ENCODE peak calls at places on chromosomes 13 and 19, in five cellular contexts. U is H9, A is GM23248, V is IMR-90, G is OCI-LY7. M is an unnamed sample.

GRCh38 chr13:28637714-28638355 is 21.1 kb upstream of the POMP start:
- DNase-seq in U (no peak), A (no peak), V (no peak), G (peak), M (no peak)

GRCh38 chr13:51453959-51454703 is 1.3 kb upstream of the INTS6 start:
- DNase-seq in U (no peak), A (peak), V (peak), G (peak), M (no peak)

GRCh38 chr19:13974073-13974472 is 21.8 kb downstream of the DCAF15 start:
- DNase-seq in U (peak), A (no peak), V (no peak), G (peak), M (no peak)

GRCh38 chr13:107680115-107680514 is 535.2 kb downstream of the LIG4 start:
- DNase-seq in U (no peak), A (peak), V (peak), G (no peak), M (peak)

GRCh38 chr19:12792853-12793289 is 1.6 kb downstream of the JUNB start:
- DNase-seq in U (no peak), A (peak), V (no peak), G (no peak), M (no peak)

GRCh38 chr19:36198116-36198515 is 16.3 kb downstream of the ZNF565 start:
- DNase-seq in U (no peak), A (no peak), V (no peak), G (no peak), M (no peak)

GRCh38 chr19:11279505-11280236 is 16.3 kb upstream of the TSPAN16 start:
- DNase-seq in U (no peak), A (no peak), V (no peak), G (peak), M (peak)

GRCh38 chr13:68993154-68993553 is 1114.5 kb upstream of the ATXN8OS start:
- DNase-seq in U (no peak), A (no peak), V (no peak), G (no peak), M (no peak)

GRCh38 chr19:10486551-10486950 is 16.6 kb downstream of the KEAP1 start:
- DNase-seq in U (no peak), A (no peak), V (no peak), G (no peak), M (no peak)

GRCh38 chr13:62829476-62829875 is 1413.8 kb upstream of the PCDH20 start:
- DNase-seq in U (no peak), A (no peak), V (no peak), G (no peak), M (no peak)

GRCh38 chr13:113553541-113554332 is 30.8 kb upstream of the TFDP1 start:
- DNase-seq in U (no peak), A (no peak), V (no peak), G (no peak), M (no peak)

GRCh38 chr19:58328999-58329398 is 2.2 kb downstream of the ZSCAN22 start:
- DNase-seq in U (peak), A (no peak), V (no peak), G (peak), M (no peak)

GRCh38 chr13:21759503-21759902 is 88.6 kb downstream of the FGF9 start:
- DNase-seq in U (no peak), A (no peak), V (no peak), G (no peak), M (no peak)

GRCh38 chr13:29162638-29163037 is 342.5 kb downstream of the MTUS2 start:
- DNase-seq in U (no peak), A (peak), V (no peak), G (no peak), M (peak)

GRCh38 chr19:2282062-2282861 is at the start of gene PEAK3:
- DNase-seq in U (peak), A (peak), V (peak), G (no peak), M (peak)
- H2AFZ ChIP-seq in U (no peak), A (no peak), V (peak), G (no peak), M (no peak)

DNA sequence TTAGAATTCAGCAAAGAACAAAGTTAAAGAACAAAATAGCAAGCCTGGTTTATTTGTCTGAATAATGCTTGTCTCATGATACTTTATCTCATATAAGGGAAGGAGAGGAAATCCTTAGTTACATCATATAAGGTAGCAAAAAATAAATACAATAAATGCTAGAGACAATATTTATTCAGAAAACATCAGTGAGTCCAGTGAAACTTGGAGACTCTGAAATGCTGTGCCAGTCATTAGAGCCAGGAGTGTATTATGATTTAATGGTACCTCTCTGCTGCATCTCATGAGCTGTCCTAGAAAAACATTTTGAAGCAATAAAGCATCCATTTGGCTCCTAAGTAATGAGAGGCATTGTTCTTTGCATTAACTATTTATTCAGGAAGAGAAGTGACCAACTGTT is 104.9 kb downstream of the DGKH start:
- DNase-seq in U (no peak), A (no peak), V (peak), G (no peak), M (no peak)
- H2AFZ ChIP-seq in U (no peak), A (no peak), V (no peak), G (no peak), M (no peak)

GRCh38 chr13:44241638-44242037 is 132.0 kb upstream of the SERP2 start:
- DNase-seq in U (no peak), A (no peak), V (no peak), G (no peak), M (no peak)

GRCh38 chr13:44243198-44243852 is 130.3 kb upstream of the SERP2 start:
- DNase-seq in U (peak), A (peak), V (peak), G (peak), M (peak)

GRCh38 chr13:44249439-44249838 is 124.2 kb upstream of the SERP2 start:
- DNase-seq in U (no peak), A (peak), V (peak), G (no peak), M (peak)

GRCh38 chr13:44240611-44241010 is 133.0 kb upstream of the SERP2 start:
- DNase-seq in U (no peak), A (no peak), V (no peak), G (no peak), M (no peak)

DNA sequence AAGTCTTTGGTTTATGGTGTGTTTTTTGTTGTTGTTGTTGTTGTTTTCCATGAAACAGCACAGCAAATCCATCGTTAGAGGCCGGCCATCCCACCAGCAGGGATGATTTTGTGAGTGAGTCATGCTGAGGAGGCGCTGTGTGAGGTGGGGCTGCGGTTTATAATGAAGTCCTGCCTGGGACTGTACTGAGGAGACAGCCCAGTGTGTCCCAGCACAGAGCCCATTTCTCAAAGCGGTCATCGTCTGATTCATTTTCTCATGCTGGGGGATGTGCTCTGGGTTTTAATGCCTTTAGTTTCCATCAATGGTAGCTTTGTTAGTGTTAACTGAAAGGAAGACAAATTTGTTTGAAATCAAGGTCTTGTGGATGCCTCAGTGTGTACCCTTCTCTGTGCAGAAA is 129.3 kb upstream of the SERP2 start:
- DNase-seq in U (no peak), A (peak), V (peak), G (no peak), M (peak)
- H2AFZ ChIP-seq in U (no peak), A (peak), V (no peak), G (no peak), M (no peak)

GRCh38 chr19:49150106-49150943 is 4.9 kb downstream of the HRC start:
- DNase-seq in U (peak), A (peak), V (peak), G (peak), M (peak)
- H2AFZ ChIP-seq in U (no peak), A (peak), V (peak), G (peak), M (peak)

DNA sequence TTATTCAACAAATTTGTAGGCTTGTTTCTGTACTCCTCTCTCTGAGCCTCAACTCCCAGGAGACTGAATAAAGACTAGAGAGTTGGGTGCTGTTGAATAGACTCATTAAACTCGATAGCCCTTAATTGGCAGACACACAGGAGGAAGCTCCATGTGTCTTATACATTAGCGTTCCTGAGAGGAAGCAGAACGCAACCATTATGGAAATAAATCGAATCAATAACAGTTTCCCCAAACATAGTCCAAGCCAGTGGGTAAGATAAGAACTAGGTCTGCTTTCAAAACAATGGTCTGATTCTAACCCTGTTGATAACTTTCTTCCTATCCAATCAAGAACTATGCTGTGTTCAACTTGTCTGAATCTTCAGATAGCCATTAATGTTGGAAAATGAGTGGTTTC is 118.1 kb upstream of the FNDC3A start:
- DNase-seq in U (no peak), A (no peak), V (no peak), G (no peak), M (no peak)
- H2AFZ ChIP-seq in U (no peak), A (no peak), V (no peak), G (no peak), M (no peak)

GRCh38 chr19:18098891-18099622 is 1.5 kb downstream of the MAST3 start:
- DNase-seq in U (no peak), A (peak), V (no peak), G (peak), M (no peak)

GRCh38 chr19:18097993-18098890 is 664 bp downstream of the MAST3 start:
- DNase-seq in U (no peak), A (no peak), V (no peak), G (peak), M (no peak)

GRCh38 chr19:18099623-18099995 is 2.0 kb downstream of the MAST3 start:
- DNase-seq in U (no peak), A (no peak), V (no peak), G (no peak), M (no peak)

GRCh38 chr19:18096258-18096657 is 1.3 kb upstream of the MAST3 start:
- DNase-seq in U (no peak), A (no peak), V (no peak), G (no peak), M (no peak)

GRCh38 chr19:18097217-18097992 is at the start of gene MAST3:
- DNase-seq in U (peak), A (peak), V (peak), G (peak), M (peak)
- H2AFZ ChIP-seq in U (no peak), A (peak), V (peak), G (no peak), M (peak)

GRCh38 chr13:79973533-79973963 is 367.4 kb downstream of the SPRY2 start:
- DNase-seq in U (no peak), A (peak), V (no peak), G (peak), M (no peak)

GRCh38 chr13:79966502-79966901 is 374.4 kb downstream of the SPRY2 start:
- DNase-seq in U (peak), A (peak), V (no peak), G (no peak), M (no peak)

DNA sequence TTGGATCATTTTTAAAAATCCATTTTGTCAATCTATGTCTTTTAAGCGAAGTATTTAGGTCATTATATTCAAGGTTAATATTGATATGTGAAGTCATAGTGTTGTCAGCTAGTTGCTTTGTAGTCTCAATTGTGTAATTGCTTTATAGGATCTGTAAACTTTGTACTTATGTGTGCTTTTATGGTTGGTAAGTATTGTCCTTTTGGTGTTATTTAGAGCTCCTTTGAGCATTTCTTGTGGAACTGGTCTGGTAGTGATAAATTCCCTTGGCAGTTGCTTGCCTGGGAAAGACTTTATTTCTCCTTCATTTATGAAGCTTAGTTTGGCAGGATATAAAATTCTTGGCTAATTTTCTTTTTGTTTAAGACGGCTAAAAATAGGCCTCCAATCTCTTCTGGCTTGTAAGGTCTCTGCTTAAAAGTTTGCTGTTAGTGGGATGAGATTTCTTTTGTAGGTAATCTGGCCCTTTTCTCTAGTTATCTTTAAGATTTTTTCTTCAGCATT is 368.8 kb downstream of the SPRY2 start:
- DNase-seq in U (no peak), A (no peak), V (no peak), G (no peak), M (no peak)
- H2AFZ ChIP-seq in U (no peak), A (no peak), V (no peak), G (no peak), M (no peak)

DNA sequence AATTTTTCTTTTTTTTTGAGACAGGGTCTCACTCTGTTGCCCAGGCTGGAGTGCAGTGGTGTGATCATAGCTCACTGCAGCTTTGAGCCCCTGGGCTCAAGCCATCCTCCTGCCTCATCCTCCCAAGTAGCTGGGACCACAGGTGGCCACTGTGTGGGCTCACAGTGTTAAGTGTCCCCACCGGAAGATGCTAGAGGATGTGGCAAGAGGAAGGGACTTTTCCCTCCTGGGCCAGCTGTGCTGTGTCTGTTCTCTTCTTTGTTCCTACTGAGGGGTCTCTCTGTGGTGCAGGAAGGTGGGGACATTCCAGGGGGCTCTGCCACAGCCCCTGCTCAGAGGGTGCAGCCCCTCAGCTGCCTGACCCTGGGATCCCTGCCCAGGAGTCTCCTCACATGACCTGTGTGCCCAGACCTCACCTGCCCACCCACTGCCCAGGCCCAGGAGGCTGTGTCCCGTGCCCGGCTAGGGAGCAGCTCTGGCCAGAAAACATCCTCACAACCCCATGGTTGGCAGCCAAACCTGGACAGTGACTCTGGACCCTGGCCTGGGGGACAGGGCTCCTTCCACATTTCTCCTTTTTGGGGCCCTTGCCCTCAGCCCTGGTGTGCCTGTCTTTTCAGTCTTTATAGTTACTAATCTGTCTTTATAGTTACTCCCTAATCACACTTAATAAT is 14.4 kb upstream of the ANKRD10 start:
- DNase-seq in U (no peak), A (no peak), V (no peak), G (no peak), M (no peak)
- H2AFZ ChIP-seq in U (no peak), A (no peak), V (no peak), G (no peak), M (no peak)

GRCh38 chr19:17128403-17128802 is 52.8 kb downstream of the MYO9B start:
- DNase-seq in U (no peak), A (no peak), V (no peak), G (no peak), M (no peak)

GRCh38 chr19:17125052-17125727 is 49.6 kb downstream of the MYO9B start:
- DNase-seq in U (no peak), A (peak), V (peak), G (peak), M (peak)

GRCh38 chr19:17124025-17124424 is 48.4 kb downstream of the MYO9B start:
- DNase-seq in U (no peak), A (no peak), V (no peak), G (no peak), M (no peak)

GRCh38 chr19:17127671-17128070 is 52.1 kb downstream of the MYO9B start:
- DNase-seq in U (no peak), A (no peak), V (no peak), G (no peak), M (no peak)

GRCh38 chr19:17125728-17126677 is 50.4 kb downstream of the MYO9B start:
- DNase-seq in U (no peak), A (peak), V (peak), G (peak), M (peak)
- H2AFZ ChIP-seq in U (no peak), A (no peak), V (peak), G (peak), M (no peak)

DNA sequence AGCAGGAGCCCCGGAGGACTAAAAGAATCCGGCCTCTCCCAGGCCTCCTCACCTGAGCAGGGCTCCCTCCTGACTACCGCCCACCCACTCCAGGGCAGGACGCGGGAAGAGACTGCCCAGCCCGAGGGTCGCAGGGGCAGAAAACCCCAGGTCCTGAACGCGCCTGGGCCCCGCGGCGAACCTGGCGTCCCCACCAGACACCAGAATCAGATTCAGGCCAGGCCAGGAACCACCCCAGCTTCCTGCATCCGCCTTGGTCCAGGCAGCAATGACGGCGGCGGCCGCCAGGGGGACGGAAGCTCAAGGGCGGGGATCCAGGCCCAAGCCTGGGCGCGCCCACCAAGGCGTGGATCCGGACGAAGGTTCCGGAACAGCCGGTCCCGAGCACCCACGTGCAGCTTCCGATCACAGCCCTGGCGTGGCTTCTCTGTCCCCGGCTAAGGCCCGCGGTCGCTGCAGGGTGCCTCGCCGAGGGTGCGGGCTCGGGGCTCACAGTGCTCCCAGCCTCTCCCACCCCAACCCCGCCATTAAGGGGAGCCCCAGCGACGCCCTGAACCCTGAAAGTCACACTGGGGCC is 3.6 kb downstream of the LGALS7 start:
- DNase-seq in U (peak), A (peak), V (peak), G (peak), M (peak)
- H2AFZ ChIP-seq in U (peak), A (peak), V (peak), G (peak), M (peak)